ENCODE peak calls at places on chromosomes 7 and 10, in four cellular contexts. One of them, this sample, is unnamed.

GRCh38 chr10:10007972-10008371 is 1009.7 kb upstream of the CELF2 start:
- DNase-seq in amygdala: no peak
- DNase-seq in NCI-H748 treated with DMSO at 0.1 percent for 48 hours: no peak
- DNase-seq in GM12865: peak; percentile 34
- DNase-seq in this sample: no peak

GRCh38 chr7:144497296-144497695 is 93.8 kb upstream of the NOBOX start:
- DNase-seq in amygdala: no peak
- DNase-seq in NCI-H748 treated with DMSO at 0.1 percent for 48 hours: no peak
- DNase-seq in GM12865: no peak
- DNase-seq in this sample: no peak

GRCh38 chr7:26815452-26815851 is 48.9 kb downstream of the SKAP2 start:
- DNase-seq in GM12865: no peak
- DNase-seq in NCI-H748 treated with DMSO at 0.1 percent for 48 hours: no peak
- DNase-seq in amygdala: no peak
- DNase-seq in this sample: no peak

GRCh38 chr10:49015700-49016099 is 76.1 kb upstream of the LRRC18 start:
- DNase-seq in NCI-H748 treated with DMSO at 0.1 percent for 48 hours: no peak
- DNase-seq in amygdala: no peak
- DNase-seq in GM12865: no peak
- DNase-seq in this sample: no peak

GRCh38 chr7:75943864-75944263 is 28.9 kb downstream of the POR start:
- DNase-seq in NCI-H748 treated with DMSO at 0.1 percent for 48 hours: no peak
- DNase-seq in GM12865: no peak
- DNase-seq in amygdala: no peak
- DNase-seq in this sample: no peak

GRCh38 chr7:39624202-39624807 is 933 bp downstream of the RALA start:
- DNase-seq in NCI-H748 treated with DMSO at 0.1 percent for 48 hours: peak; percentile 13
- DNase-seq in amygdala: no peak
- DNase-seq in GM12865: peak; percentile 62
- DNase-seq in this sample: peak; percentile 53

GRCh38 chr10:343231-344215 is 208.3 kb downstream of the ZMYND11 start:
- DNase-seq in amygdala: no peak
- DNase-seq in NCI-H748 treated with DMSO at 0.1 percent for 48 hours: no peak
- DNase-seq in GM12865: no peak
- DNase-seq in this sample: no peak

GRCh38 chr7:8051998-8052397 is 83.4 kb downstream of the GLCCI1 start:
- DNase-seq in GM12865: no peak
- DNase-seq in NCI-H748 treated with DMSO at 0.1 percent for 48 hours: no peak
- DNase-seq in amygdala: no peak
- DNase-seq in this sample: no peak

GRCh38 chr10:104056619-104057273 is 28.9 kb downstream of the COL17A1 start:
- DNase-seq in GM12865: no peak
- DNase-seq in amygdala: no peak
- DNase-seq in NCI-H748 treated with DMSO at 0.1 percent for 48 hours: no peak
- DNase-seq in this sample: no peak

GRCh38 chr7:22811746-22812280 is 10.8 kb downstream of the TOMM7 start:
- DNase-seq in NCI-H748 treated with DMSO at 0.1 percent for 48 hours: no peak
- DNase-seq in amygdala: no peak
- DNase-seq in GM12865: no peak
- DNase-seq in this sample: no peak

GRCh38 chr7:33946094-33946699 is 40.9 kb downstream of the BMPER start:
- DNase-seq in GM12865: no peak
- DNase-seq in amygdala: no peak
- DNase-seq in NCI-H748 treated with DMSO at 0.1 percent for 48 hours: no peak
- DNase-seq in this sample: no peak

GRCh38 chr7:90766814-90767564 is 170.9 kb downstream of the CDK14 start:
- DNase-seq in NCI-H748 treated with DMSO at 0.1 percent for 48 hours: no peak
- DNase-seq in amygdala: no peak
- DNase-seq in GM12865: no peak
- DNase-seq in this sample: no peak

GRCh38 chr7:144110272-144110671 is 889 bp downstream of the OR2A2 start:
- DNase-seq in GM12865: no peak
- DNase-seq in NCI-H748 treated with DMSO at 0.1 percent for 48 hours: no peak
- DNase-seq in amygdala: no peak
- DNase-seq in this sample: no peak

GRCh38 chr10:114824396-114824795 is 2.8 kb downstream of the FHIP2A start:
- DNase-seq in amygdala: no peak
- DNase-seq in GM12865: no peak
- DNase-seq in NCI-H748 treated with DMSO at 0.1 percent for 48 hours: no peak
- DNase-seq in this sample: no peak

This sample was measured in GM13976.